ENCODE peak calls at places on chromosomes 16 and 17, in eight cellular contexts. M, I, O, G, C, R, U and F are unnamed samples. For H3K27me3 and H3K4me1, the result is how much of the 10 kb centered on the place peaks cover.

GRCh38 chr17:8430966-8431365 is 4.7 kb upstream of the NDEL1 start:
- DNase-seq in M (no peak), I (no peak), O (no peak), G (no peak), C (no peak), R (no peak), U (peak), F (peak)

GRCh38 chr16:58013201-58013956 is 12.2 kb downstream of the USB1 start:
- DNase-seq in M (no peak), I (no peak), O (no peak), G (no peak), C (no peak), R (no peak), U (no peak), F (no peak)

GRCh38 chr16:82776466-82777146 is 149.8 kb downstream of the CDH13 start:
- DNase-seq in M (no peak), I (no peak), O (no peak), G (peak), C (no peak), R (no peak), U (no peak), F (no peak)

GRCh38 chr16:8928467-8928957 is 35.2 kb downstream of the USP7 start:
- DNase-seq in M (no peak), I (no peak), O (no peak), G (no peak), C (no peak), R (no peak), U (peak), F (no peak)

GRCh38 chr17:44887971-44888955 is 11.0 kb downstream of the EFTUD2 start:
- DNase-seq in M (no peak), I (no peak), O (no peak), G (no peak), C (no peak), R (no peak), U (no peak), F (no peak)

GRCh38 chr17:17808706-17809432 is 27.9 kb downstream of the SREBF1 start:
- DNase-seq in M (no peak), I (no peak), O (no peak), G (no peak), C (no peak), R (peak), U (peak), F (peak)

GRCh38 chr17:30921544-30922196 is at the start of gene ADAP2:
- DNase-seq in M (peak), I (no peak), O (peak), G (peak), C (peak), R (peak), U (peak), F (peak)

GRCh38 chr17:12959441-12959840 is 58.4 kb downstream of the ELAC2 start:
- DNase-seq in M (no peak), I (no peak), O (no peak), G (no peak), C (no peak), R (no peak), U (peak), F (no peak)

GRCh38 chr17:11980813-11981212 is 16.5 kb downstream of the ZNF18 start:
- DNase-seq in M (no peak), I (no peak), O (no peak), G (no peak), C (peak), R (no peak), U (peak), F (no peak)

GRCh38 chr17:15092762-15093161 is 172.4 kb downstream of the PMP22 start:
- DNase-seq in M (no peak), I (no peak), O (no peak), G (no peak), C (no peak), R (no peak), U (peak), F (no peak)

GRCh38 chr17:34118564-34118963 is 136.5 kb upstream of the CCL2 start:
- DNase-seq in M (no peak), I (no peak), O (no peak), G (no peak), C (no peak), R (no peak), U (no peak), F (no peak)

GRCh38 chr17:76252040-76252954 is 12.0 kb upstream of the RNF157 start:
- DNase-seq in M (no peak), I (peak), O (peak), G (no peak), C (no peak), R (no peak), U (peak), F (no peak)

GRCh38 chr16:3187798-3188674 is at the start of gene OR1F1:
- DNase-seq in M (no peak), I (peak), O (no peak), G (no peak), C (peak), R (peak), U (peak), F (peak)

GRCh38 chr16:73997340-73997711 is 299.3 kb upstream of the PSMD7 start:
- DNase-seq in M (peak), I (no peak), O (no peak), G (no peak), C (no peak), R (no peak), U (no peak), F (no peak)

GRCh38 chr16:19583665-19584300 is 28.3 kb downstream of the VPS35L start:
- DNase-seq in M (peak), I (no peak), O (no peak), G (peak), C (peak), R (peak), U (peak), F (peak)

GRCh38 chr16:27273670-27274522 is 5.3 kb upstream of the NSMCE1 start:
- DNase-seq in M (peak), I (no peak), O (no peak), G (no peak), C (no peak), R (no peak), U (peak), F (no peak)

GRCh38 chr16:89334988-89335802 is 117.7 kb downstream of the ZNF778 start:
- DNase-seq in M (no peak), I (no peak), O (peak), G (no peak), C (no peak), R (no peak), U (no peak), F (peak)

GRCh38 chr17:82531431-82531881 is 11.9 kb downstream of the FOXK2 start:
- DNase-seq in M (no peak), I (no peak), O (no peak), G (no peak), C (no peak), R (no peak), U (peak), F (no peak)

GRCh38 chr16:23700093-23700492 is 12.9 kb downstream of the ERN2 start:
- DNase-seq in M (no peak), I (no peak), O (no peak), G (no peak), C (no peak), R (no peak), U (no peak), F (no peak)
- H3K27me3 ChIP-seq in M (under half), I (under half), O (under half), G (under half), C (under half), R (under half), U (under half), F (under half)

DNA sequence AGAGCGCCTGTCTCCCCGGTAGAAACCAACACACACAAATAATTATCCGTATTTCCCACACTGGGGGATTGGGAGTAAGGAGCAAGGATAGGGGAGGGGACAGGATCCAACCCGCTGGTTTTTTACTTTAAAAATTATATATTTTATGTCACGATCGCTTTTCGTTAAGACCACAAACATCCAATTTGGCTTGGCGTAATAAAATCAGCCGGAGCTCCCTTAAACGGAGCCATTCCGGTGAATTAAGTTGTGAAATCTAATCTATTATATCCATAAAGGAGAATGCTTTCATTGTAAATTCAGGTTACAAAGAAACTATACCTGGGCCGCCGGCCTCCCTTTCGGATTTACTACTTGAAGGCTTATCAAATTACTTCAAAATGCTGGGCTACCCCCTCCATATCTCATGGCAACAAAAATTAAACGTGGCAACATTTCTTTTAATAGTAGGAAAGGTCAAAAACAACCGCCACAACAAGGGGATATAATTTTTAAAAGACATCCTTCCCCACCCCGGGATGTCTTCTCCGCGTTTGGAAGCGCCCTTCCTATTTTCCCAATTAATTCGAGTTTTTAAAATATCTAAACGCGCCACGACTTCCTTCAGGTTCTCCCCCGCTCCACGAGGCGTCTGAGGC is 47.1 kb upstream of the SLC38A10 start:
- DNase-seq in M (no peak), I (no peak), O (no peak), G (no peak), C (no peak), R (no peak), U (peak), F (no peak)
- H3K4me3 ChIP-seq in M (peak), I (peak), O (peak), G (no peak), C (no peak), R (no peak), U (peak), F (peak)

GRCh38 chr16:77823067-77823466 is 34.7 kb downstream of the VAT1L start:
- DNase-seq in M (no peak), I (no peak), O (no peak), G (no peak), C (no peak), R (no peak), U (no peak), F (no peak)

GRCh38 chr16:77822656-77823055 is 34.3 kb downstream of the VAT1L start:
- DNase-seq in M (no peak), I (no peak), O (no peak), G (no peak), C (no peak), R (no peak), U (no peak), F (no peak)

GRCh38 chr16:77825196-77825595 is 36.8 kb downstream of the VAT1L start:
- DNase-seq in M (no peak), I (no peak), O (no peak), G (no peak), C (no peak), R (no peak), U (peak), F (no peak)

GRCh38 chr16:77816293-77816692 is 27.9 kb downstream of the VAT1L start:
- DNase-seq in M (no peak), I (no peak), O (no peak), G (no peak), C (no peak), R (no peak), U (peak), F (no peak)

DNA sequence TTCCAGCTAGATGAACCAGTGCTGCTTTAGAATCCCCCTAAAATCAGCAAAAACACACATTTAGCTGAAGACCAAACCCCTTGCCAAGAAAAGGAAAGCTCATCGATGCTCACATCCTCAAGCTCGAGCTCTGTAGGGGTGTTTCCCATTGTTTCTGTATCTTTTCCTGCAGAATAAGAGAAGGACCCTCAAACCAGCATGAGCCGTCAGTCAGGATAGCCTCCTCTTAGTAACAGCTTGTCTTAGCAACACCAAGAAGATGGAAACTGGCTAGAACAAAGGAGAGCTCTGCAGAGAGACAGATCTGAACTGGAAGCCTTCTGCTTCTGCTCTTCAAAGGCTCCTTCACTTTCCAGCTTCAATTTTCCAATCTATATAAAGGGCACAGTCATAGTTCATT is 32.0 kb downstream of the VAT1L start:
- DNase-seq in M (no peak), I (no peak), O (no peak), G (no peak), C (no peak), R (no peak), U (no peak), F (peak)
- H3K4me1 ChIP-seq in M (under half), I (under half), O (under half), G (under half), C (under half), R (under half), U (under half), F (under half)

GRCh38 chr17:4641297-4642195 is at the start of gene ALOX15:
- DNase-seq in M (no peak), I (no peak), O (no peak), G (no peak), C (no peak), R (no peak), U (no peak), F (peak)

GRCh38 chr17:4636474-4637100 is 4.9 kb downstream of the ALOX15 start:
- DNase-seq in M (no peak), I (no peak), O (no peak), G (peak), C (no peak), R (no peak), U (no peak), F (no peak)

GRCh38 chr17:4643676-4644075 is 2.2 kb upstream of the ALOX15 start:
- DNase-seq in M (peak), I (no peak), O (no peak), G (no peak), C (no peak), R (no peak), U (no peak), F (no peak)

GRCh38 chr17:4645642-4646041 is 4.2 kb upstream of the ALOX15 start:
- DNase-seq in M (no peak), I (no peak), O (no peak), G (peak), C (no peak), R (no peak), U (no peak), F (no peak)

DNA sequence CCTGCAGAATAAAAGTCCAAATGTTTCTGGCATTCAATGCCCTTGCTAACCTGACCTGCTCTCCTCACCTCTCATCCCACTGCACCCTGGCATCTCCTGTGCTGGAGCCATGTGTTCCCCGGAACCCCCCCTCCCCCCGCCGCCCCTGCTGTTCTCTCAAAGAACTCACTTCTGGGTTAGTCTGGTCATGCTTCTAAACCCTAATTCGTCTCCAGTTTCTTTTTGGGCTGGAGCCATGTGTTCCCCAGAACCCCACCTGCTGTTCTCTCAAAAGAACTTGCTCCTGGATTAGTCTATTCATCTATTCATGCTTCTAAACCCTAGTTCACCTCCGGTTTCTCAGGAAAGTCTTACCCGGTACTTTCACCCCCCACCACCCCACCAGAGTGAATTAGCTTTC is 808 bp upstream of the ALOX15 start:
- DNase-seq in M (no peak), I (no peak), O (no peak), G (no peak), C (no peak), R (no peak), U (no peak), F (peak)
- H3K27me3 ChIP-seq in M (under half), I (under half), O (under half), G (under half), C (under half), R (under half), U (under half), F (half or more)

GRCh38 chr17:75078097-75079022 is 9.4 kb upstream of the SLC16A5 start:
- DNase-seq in M (peak), I (peak), O (no peak), G (no peak), C (no peak), R (no peak), U (peak), F (no peak)
- H3K4me3 ChIP-seq in M (peak), I (peak), O (no peak), G (peak), C (no peak), R (no peak), U (peak), F (no peak)

GRCh38 chr17:81334987-81335386 is 39.9 kb upstream of the SLC38A10 start:
- DNase-seq in M (no peak), I (no peak), O (no peak), G (no peak), C (no peak), R (no peak), U (no peak), F (no peak)
- H3K4me1 ChIP-seq in M (under half), I (half or more), O (under half), G (under half), C (under half), R (under half), U (under half), F (under half)